ENCODE peak calls at places on chromosomes 3 and 15, in eight cellular contexts. One of them, this sample, is unnamed.

GRCh38 chr3:81295906-81296305 is 465.5 kb downstream of the GBE1 start:
- DNase-seq in SW480: no peak
- DNase-seq in LHCN-M2: no peak
- DNase-seq in activated CD4-positive, alpha-beta memory T cell treated with anti-CD3 and anti-CD28 coated beads, Interleukin-2, amount 10 ng/mL, durations not matched to agents 7 days and 5 days: no peak
- DNase-seq in stimulated activated CD4-positive, alpha-beta T cell treated with anti-CD3 and anti-CD28 coated beads, Interleukin-15, amount 100 ng/mL, for 1 hour: no peak
- DNase-seq in amygdala: no peak
- DNase-seq in pulmonary artery endothelial cell: no peak
- DNase-seq in lung: no peak
- DNase-seq in this sample: no peak

GRCh38 chr3:45182915-45183881 is 37.0 kb upstream of the CDCP1 start:
- DNase-seq in SW480: peak
- DNase-seq in LHCN-M2: peak
- DNase-seq in activated CD4-positive, alpha-beta memory T cell treated with anti-CD3 and anti-CD28 coated beads, Interleukin-2, amount 10 ng/mL, durations not matched to agents 7 days and 5 days: no peak
- DNase-seq in stimulated activated CD4-positive, alpha-beta T cell treated with anti-CD3 and anti-CD28 coated beads, Interleukin-15, amount 100 ng/mL, for 1 hour: no peak
- DNase-seq in amygdala: no peak
- DNase-seq in pulmonary artery endothelial cell: no peak
- DNase-seq in lung: peak
- DNase-seq in this sample: no peak

GRCh38 chr15:101242160-101242998 is 9.5 kb downstream of the CHSY1 start:
- DNase-seq in SW480: no peak
- DNase-seq in LHCN-M2: peak
- DNase-seq in activated CD4-positive, alpha-beta memory T cell treated with anti-CD3 and anti-CD28 coated beads, Interleukin-2, amount 10 ng/mL, durations not matched to agents 7 days and 5 days: peak
- DNase-seq in stimulated activated CD4-positive, alpha-beta T cell treated with anti-CD3 and anti-CD28 coated beads, Interleukin-15, amount 100 ng/mL, for 1 hour: peak
- DNase-seq in amygdala: no peak
- DNase-seq in pulmonary artery endothelial cell: no peak
- DNase-seq in lung: peak
- DNase-seq in this sample: no peak

GRCh38 chr3:159904455-159904854 is 84.2 kb upstream of the IL12A start:
- DNase-seq in SW480: no peak
- DNase-seq in LHCN-M2: no peak
- DNase-seq in activated CD4-positive, alpha-beta memory T cell treated with anti-CD3 and anti-CD28 coated beads, Interleukin-2, amount 10 ng/mL, durations not matched to agents 7 days and 5 days: no peak
- DNase-seq in stimulated activated CD4-positive, alpha-beta T cell treated with anti-CD3 and anti-CD28 coated beads, Interleukin-15, amount 100 ng/mL, for 1 hour: no peak
- DNase-seq in amygdala: no peak
- DNase-seq in pulmonary artery endothelial cell: no peak
- DNase-seq in lung: no peak
- DNase-seq in this sample: no peak

GRCh38 chr3:108489776-108490175 is 20.6 kb downstream of the MYH15 start:
- DNase-seq in SW480: peak
- DNase-seq in LHCN-M2: peak
- DNase-seq in activated CD4-positive, alpha-beta memory T cell treated with anti-CD3 and anti-CD28 coated beads, Interleukin-2, amount 10 ng/mL, durations not matched to agents 7 days and 5 days: peak
- DNase-seq in stimulated activated CD4-positive, alpha-beta T cell treated with anti-CD3 and anti-CD28 coated beads, Interleukin-15, amount 100 ng/mL, for 1 hour: no peak
- DNase-seq in amygdala: no peak
- DNase-seq in pulmonary artery endothelial cell: no peak
- DNase-seq in lung: no peak
- DNase-seq in this sample: peak

GRCh38 chr3:150278843-150279341 is 129.2 kb upstream of the TSC22D2 start:
- DNase-seq in SW480: no peak
- DNase-seq in LHCN-M2: no peak
- DNase-seq in activated CD4-positive, alpha-beta memory T cell treated with anti-CD3 and anti-CD28 coated beads, Interleukin-2, amount 10 ng/mL, durations not matched to agents 7 days and 5 days: no peak
- DNase-seq in stimulated activated CD4-positive, alpha-beta T cell treated with anti-CD3 and anti-CD28 coated beads, Interleukin-15, amount 100 ng/mL, for 1 hour: no peak
- DNase-seq in amygdala: no peak
- DNase-seq in pulmonary artery endothelial cell: no peak
- DNase-seq in lung: no peak
- DNase-seq in this sample: no peak

GRCh38 chr15:89293012-89293411 is 41.6 kb downstream of the POLG start:
- DNase-seq in SW480: no peak
- DNase-seq in LHCN-M2: no peak
- DNase-seq in activated CD4-positive, alpha-beta memory T cell treated with anti-CD3 and anti-CD28 coated beads, Interleukin-2, amount 10 ng/mL, durations not matched to agents 7 days and 5 days: no peak
- DNase-seq in stimulated activated CD4-positive, alpha-beta T cell treated with anti-CD3 and anti-CD28 coated beads, Interleukin-15, amount 100 ng/mL, for 1 hour: no peak
- DNase-seq in amygdala: no peak
- DNase-seq in pulmonary artery endothelial cell: no peak
- DNase-seq in lung: no peak
- DNase-seq in this sample: no peak

GRCh38 chr3:101963902-101964362 is 114.6 kb downstream of the NFKBIZ start:
- DNase-seq in SW480: no peak
- DNase-seq in LHCN-M2: peak
- DNase-seq in activated CD4-positive, alpha-beta memory T cell treated with anti-CD3 and anti-CD28 coated beads, Interleukin-2, amount 10 ng/mL, durations not matched to agents 7 days and 5 days: no peak
- DNase-seq in stimulated activated CD4-positive, alpha-beta T cell treated with anti-CD3 and anti-CD28 coated beads, Interleukin-15, amount 100 ng/mL, for 1 hour: no peak
- DNase-seq in amygdala: no peak
- DNase-seq in pulmonary artery endothelial cell: no peak
- DNase-seq in lung: no peak
- DNase-seq in this sample: no peak

GRCh38 chr3:24829632-24830229 is 335.1 kb upstream of the THRB start:
- DNase-seq in SW480: no peak
- DNase-seq in LHCN-M2: no peak
- DNase-seq in activated CD4-positive, alpha-beta memory T cell treated with anti-CD3 and anti-CD28 coated beads, Interleukin-2, amount 10 ng/mL, durations not matched to agents 7 days and 5 days: no peak
- DNase-seq in stimulated activated CD4-positive, alpha-beta T cell treated with anti-CD3 and anti-CD28 coated beads, Interleukin-15, amount 100 ng/mL, for 1 hour: no peak
- DNase-seq in amygdala: no peak
- DNase-seq in pulmonary artery endothelial cell: no peak
- DNase-seq in lung: peak
- DNase-seq in this sample: peak

GRCh38 chr3:106176734-106177133 is 307.9 kb upstream of the CBLB start:
- DNase-seq in SW480: no peak
- DNase-seq in LHCN-M2: peak
- DNase-seq in activated CD4-positive, alpha-beta memory T cell treated with anti-CD3 and anti-CD28 coated beads, Interleukin-2, amount 10 ng/mL, durations not matched to agents 7 days and 5 days: peak
- DNase-seq in stimulated activated CD4-positive, alpha-beta T cell treated with anti-CD3 and anti-CD28 coated beads, Interleukin-15, amount 100 ng/mL, for 1 hour: peak
- DNase-seq in amygdala: no peak
- DNase-seq in pulmonary artery endothelial cell: no peak
- DNase-seq in lung: no peak
- DNase-seq in this sample: no peak

This sample was measured in Ammon's horn.